ENCODE peak calls at places on chromosomes 16 and 17, in eight cellular contexts. O is transverse colon, H is GM23338, S is H1, K is prostate gland, G is suprapubic skin, E is stomach, N is spleen. U is an unnamed sample.

GRCh38 chr16:25109643-25110042 is 1.9 kb upstream of the LCMT1 start:
- DNase-seq in O (peak; percentile 81), K (no peak), H (no peak), N (no peak), E (no peak), S (no peak), G (no peak), U (no peak)

GRCh38 chr17:79188048-79188447 is 113.4 kb downstream of the ENGASE start:
- DNase-seq in H (peak; percentile 85), S (peak; percentile 89), E (no peak), N (no peak), O (no peak), K (no peak), G (no peak), U (no peak)

GRCh38 chr16:52497067-52497816 is 49.7 kb downstream of the TOX3 start:
- DNase-seq in G (no peak), H (no peak), S (no peak), O (no peak), E (no peak), K (no peak), N (no peak), U (no peak)

GRCh38 chr16:31487720-31488629 is 5.1 kb downstream of the SLC5A2 start:
- DNase-seq in K (peak; percentile 39), G (no peak), O (peak; percentile 81), S (peak; percentile 87), H (peak; percentile 89), N (peak; percentile 93), E (peak; percentile 75), U (peak; percentile 59)

GRCh38 chr17:53470626-53471025 is 352.1 kb upstream of the KIF2B start:
- DNase-seq in S (no peak), E (no peak), H (no peak), N (no peak), O (no peak), K (no peak), G (no peak), U (no peak)

GRCh38 chr16:2842340-2843000 is 12.4 kb downstream of the ZG16B start:
- DNase-seq in S (peak; percentile 91), E (peak; percentile 50), K (no peak), O (peak; percentile 52), G (no peak), N (peak; percentile 89), H (peak; percentile 94), U (peak; percentile 33)

GRCh38 chr16:54191163-54191562 is 95.4 kb downstream of the IRX3 start:
- DNase-seq in S (no peak), G (no peak), N (no peak), O (no peak), E (no peak), K (no peak), H (no peak), U (no peak)

GRCh38 chr16:4314532-4315184 is 1.2 kb upstream of the GLIS2 start:
- DNase-seq in N (no peak), G (peak; percentile 74), O (no peak), H (peak; percentile 72), K (no peak), S (peak; percentile 66), E (no peak), U (no peak)

GRCh38 chr16:5078626-5079025 is 7.0 kb downstream of the ALG1 start:
- DNase-seq in S (no peak), O (no peak), H (no peak), G (no peak), E (no peak), K (no peak), N (no peak), U (no peak)

GRCh38 chr16:46949216-46949892 is 24.1 kb downstream of the DNAJA2 start:
- DNase-seq in O (no peak), H (no peak), E (peak; percentile 21), G (no peak), K (no peak), N (no peak), S (no peak), U (no peak)

GRCh38 chr16:74591914-74592650 is 14.8 kb downstream of the GLG1 start:
- DNase-seq in G (no peak), E (no peak), S (no peak), O (no peak), H (no peak), N (no peak), K (no peak), U (peak; percentile 3)

GRCh38 chr17:8288336-8289102 is at the start of gene RANGRF:
- DNase-seq in S (peak; percentile 94), K (peak; percentile 86), O (peak; percentile 93), H (peak; percentile 98), E (peak; percentile 94), N (peak; percentile 96), G (peak; percentile 93), U (peak; percentile 75)

GRCh38 chr17:58870747-58871146 is 115.1 kb downstream of the PPM1E start:
- DNase-seq in E (no peak), H (peak; percentile 11), G (no peak), S (no peak), K (no peak), N (no peak), O (no peak), U (no peak)

GRCh38 chr17:82353484-82353883 is 5.6 kb upstream of the TEX19 start:
- DNase-seq in H (no peak), E (no peak), K (no peak), O (no peak), G (no peak), N (no peak), S (no peak), U (no peak)

GRCh38 chr16:56793504-56793903 is 63.6 kb downstream of the NUP93 start:
- DNase-seq in E (no peak), N (no peak), H (peak; percentile 55), K (no peak), G (no peak), S (no peak), O (no peak), U (no peak)

DNA sequence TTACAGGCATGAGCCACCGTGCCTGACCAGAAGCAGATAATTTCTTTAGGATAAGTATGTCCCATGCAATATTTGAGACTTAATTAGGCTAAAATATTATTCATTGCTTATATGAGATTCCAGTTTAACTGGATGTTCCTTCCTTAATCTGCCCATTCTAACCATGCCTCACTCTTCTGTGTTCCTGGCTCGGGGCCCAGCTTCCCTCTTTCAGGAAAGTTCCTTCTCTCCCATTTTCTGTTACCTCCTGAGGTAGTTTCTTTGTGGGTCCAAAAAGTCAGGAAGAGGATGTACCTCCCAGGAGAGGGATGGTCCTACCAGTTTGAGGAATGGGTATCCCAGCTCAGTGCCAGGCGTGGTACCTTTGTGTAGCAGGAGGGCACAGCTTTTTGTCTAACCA is 23.3 kb downstream of the UNK start:
- DNase-seq in E (no peak), G (no peak), O (no peak), S (no peak), K (no peak), N (peak; percentile 4), H (no peak), U (no peak)
- H3K27ac ChIP-seq in E (peak overlapping the region; percentile 76), G (peak overlapping the region; percentile 91), O (no peak overlapping the region), S (no peak overlapping the region), K (peak overlapping the region; percentile 1), N (no peak overlapping the region), H (no peak overlapping the region), U (no peak overlapping the region)

GRCh38 chr17:28105501-28105900 is 63.0 kb downstream of the NLK start:
- DNase-seq in N (no peak), O (no peak), G (no peak), K (no peak), H (no peak), S (no peak), E (no peak), U (no peak)
- TF ChIP-seq POLR2AphosphoS5 in N (no peak), O (no peak), G (no peak), K (no peak), H (no peak), S (no peak), E (no peak), U (no peak)

GRCh38 chr17:67636841-67637240 is 80.9 kb upstream of the NOL11 start:
- DNase-seq in N (no peak), H (no peak), K (no peak), G (no peak), S (no peak), E (no peak), O (no peak), U (no peak)
- H3K27ac ChIP-seq in N (no peak overlapping the region), H (no peak overlapping the region), K (peak overlapping the region; percentile 83), G (peak overlapping the region; percentile 60), S (no peak overlapping the region), E (peak overlapping the region; percentile 74), O (no peak overlapping the region), U (no peak overlapping the region)

GRCh38 chr17:75267146-75267402 is 4.0 kb downstream of the MIF4GD start:
- DNase-seq in G (no peak), K (no peak), N (no peak), S (no peak), O (no peak), H (no peak), E (no peak), U (peak; percentile 64)

GRCh38 chr17:75266315-75267145 is 4.5 kb downstream of the MIF4GD start:
- DNase-seq in N (peak; percentile 59), O (no peak), E (no peak), H (no peak), S (no peak), G (no peak), K (no peak), U (peak; percentile 64)

GRCh38 chr17:75268931-75269330 is 2.1 kb downstream of the MIF4GD start:
- DNase-seq in K (no peak), O (no peak), E (no peak), H (no peak), G (no peak), S (no peak), N (no peak), U (no peak)

GRCh38 chr17:75265614-75266314 is 4.1 kb downstream of the MRPS7 start:
- DNase-seq in K (no peak), N (peak; percentile 78), G (no peak), S (no peak), E (no peak), O (no peak), H (no peak), U (no peak)

DNA sequence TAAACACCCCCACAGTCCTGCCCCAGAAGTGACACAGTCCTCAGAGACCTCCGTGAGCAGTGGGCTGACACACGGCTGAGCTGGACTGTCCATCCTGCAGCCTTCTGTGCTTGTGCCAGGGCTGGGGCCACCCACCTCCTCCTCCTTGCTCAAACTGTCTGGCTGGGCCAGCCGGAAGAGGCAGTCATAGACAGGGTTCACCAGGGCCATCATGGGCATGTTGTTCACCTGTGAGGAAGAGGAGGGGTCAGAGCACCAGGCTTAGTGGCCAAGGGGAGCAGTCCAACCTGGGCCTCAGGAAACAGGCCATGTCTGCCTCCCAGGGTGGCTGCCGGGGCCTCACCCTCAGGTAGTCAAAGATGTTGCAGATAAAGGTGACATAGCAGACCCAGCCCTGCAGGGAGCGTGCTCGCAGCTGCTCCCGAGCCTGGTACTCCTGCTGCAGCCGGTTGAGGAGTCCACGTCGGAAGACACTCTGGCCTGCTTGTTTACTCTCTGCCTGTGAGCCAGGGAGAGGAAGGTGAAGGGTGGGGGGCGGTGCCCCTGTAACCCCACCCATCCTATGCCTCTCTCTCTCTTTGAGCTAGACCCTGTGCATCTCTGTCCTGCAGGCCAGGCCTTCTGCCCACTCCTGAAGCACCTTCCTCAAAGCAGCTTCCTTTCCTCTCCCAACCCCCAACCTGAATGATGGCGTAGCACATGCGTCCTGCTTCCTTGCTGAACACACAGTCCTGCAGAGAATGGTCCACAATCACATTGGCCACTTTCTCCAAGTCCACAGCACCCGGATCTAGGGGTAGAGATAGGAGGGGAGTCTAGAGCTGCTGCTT is 3.4 kb downstream of the MIF4GD start:
- DNase-seq in K (no peak), O (peak; percentile 66), S (peak; percentile 76), G (no peak), N (no peak), E (no peak), H (peak; percentile 89), U (peak; percentile 70)
- TF ChIP-seq POLR2AphosphoS5 in K (no peak), O (no peak), S (peak; percentile 62), G (no peak), N (peak; percentile 53), E (no peak), H (peak; percentile 57), U (peak; percentile 63)